ENCODE peak calls at places on chromosomes 1 and 21, in seven cellular contexts. O is psoas muscle, L is HFFc6, S is thoracic aorta, P is progenitor cell of endocrine pancreas, E is GM12865, V is fibroblast of mammary gland. H is an unnamed sample.
A peak's percentile ranks its signal among the peaks of the same experiment; 100 is the strongest.

GRCh38 chr1:7953850-7954609 is 7.5 kb upstream of the PARK7 start:
- DNase-seq in O (peak; percentile 97), L (no peak), S (peak; percentile 80), P (no peak), E (peak; percentile 98), V (peak; percentile 78), H (no peak)

GRCh38 chr1:181577475-181577874 is 94.2 kb downstream of the CACNA1E start:
- DNase-seq in O (no peak), L (no peak), S (no peak), P (no peak), E (no peak), V (no peak), H (no peak)

GRCh38 chr1:81029266-81029665 is 771.5 kb upstream of the ADGRL2 start:
- DNase-seq in O (no peak), L (no peak), S (no peak), P (no peak), E (no peak), V (peak; percentile 16), H (no peak)

GRCh38 chr1:159009704-159010361 is at the start of gene IFI16:
- DNase-seq in O (no peak), L (peak; percentile 97), S (peak; percentile 55), P (no peak), E (peak; percentile 91), V (peak; percentile 98), H (no peak)

GRCh38 chr1:99266731-99267130 is 2.4 kb downstream of the PLPPR4 start:
- DNase-seq in O (no peak), L (peak; percentile 84), S (no peak), P (no peak), E (no peak), V (peak; percentile 71), H (no peak)

GRCh38 chr1:212858461-212859265 is 588 bp downstream of the FLVCR1 start:
- DNase-seq in O (no peak), L (peak; percentile 20), S (no peak), P (peak; percentile 30), E (peak; percentile 45), V (peak; percentile 30), H (no peak)

GRCh38 chr1:45913183-45913924 is 109.9 kb downstream of the MAST2 start:
- DNase-seq in O (peak; percentile 57), L (peak; percentile 97), S (peak; percentile 59), P (no peak), E (no peak), V (peak; percentile 98), H (no peak)

GRCh38 chr21:38839683-38840286 is 34.1 kb downstream of the ETS2 start:
- DNase-seq in O (no peak), L (peak; percentile 92), S (no peak), P (no peak), E (no peak), V (peak; percentile 97), H (peak; percentile 70)

GRCh38 chr1:4083171-4084052 is 183.3 kb upstream of the C1orf174 start:
- DNase-seq in O (no peak), L (no peak), S (no peak), P (no peak), E (no peak), V (no peak), H (no peak)

GRCh38 chr1:52264530-52265115 is 101.4 kb downstream of the CC2D1B start:
- DNase-seq in O (no peak), L (no peak), S (no peak), P (no peak), E (no peak), V (peak; percentile 18), H (no peak)

GRCh38 chr1:27785763-27786162 is 12.7 kb downstream of the STX12 start:
- DNase-seq in O (no peak), L (peak; percentile 44), S (no peak), P (no peak), E (no peak), V (no peak), H (no peak)

GRCh38 chr21:38447611-38448010 is 50.7 kb downstream of the ERG start:
- DNase-seq in O (no peak), L (no peak), S (no peak), P (no peak), E (no peak), V (no peak), H (no peak)

GRCh38 chr1:172109357-172109756 is 268.1 kb downstream of the DNM3 start:
- DNase-seq in O (no peak), L (no peak), S (no peak), P (no peak), E (no peak), V (peak; percentile 64), H (no peak)

GRCh38 chr1:51690285-51690961 is 73.5 kb downstream of the OSBPL9 start:
- DNase-seq in O (no peak), L (peak; percentile 13), S (no peak), P (no peak), E (no peak), V (peak; percentile 96), H (no peak)

GRCh38 chr1:10322821-10323220 is 76.0 kb upstream of the PGD start:
- DNase-seq in O (no peak), L (no peak), S (no peak), P (no peak), E (no peak), V (no peak), H (no peak)
- TF ChIP-seq CTCF in O (no peak), L (no peak), S (no peak), P (no peak), E (no peak), V (no peak), H (no peak)

GRCh38 chr1:29197590-29197924 is 15.9 kb upstream of the SRSF4 start:
- DNase-seq in O (no peak), L (peak; percentile 45), S (no peak), P (no peak), E (peak; percentile 58), V (peak; percentile 53), H (no peak)
- TF ChIP-seq CTCF in O (peak; percentile 9), L (peak; percentile 71), S (no peak), P (peak; percentile 57), E (peak; percentile 33), V (peak; percentile 37), H (peak; percentile 47)

GRCh38 chr1:11365744-11366387 is 92.9 kb downstream of the UBIAD1 start:
- DNase-seq in O (no peak), L (no peak), S (no peak), P (no peak), E (no peak), V (no peak), H (no peak)

GRCh38 chr1:11358991-11359390 is 86.0 kb downstream of the UBIAD1 start:
- DNase-seq in O (no peak), L (no peak), S (no peak), P (no peak), E (no peak), V (no peak), H (no peak)

DNA sequence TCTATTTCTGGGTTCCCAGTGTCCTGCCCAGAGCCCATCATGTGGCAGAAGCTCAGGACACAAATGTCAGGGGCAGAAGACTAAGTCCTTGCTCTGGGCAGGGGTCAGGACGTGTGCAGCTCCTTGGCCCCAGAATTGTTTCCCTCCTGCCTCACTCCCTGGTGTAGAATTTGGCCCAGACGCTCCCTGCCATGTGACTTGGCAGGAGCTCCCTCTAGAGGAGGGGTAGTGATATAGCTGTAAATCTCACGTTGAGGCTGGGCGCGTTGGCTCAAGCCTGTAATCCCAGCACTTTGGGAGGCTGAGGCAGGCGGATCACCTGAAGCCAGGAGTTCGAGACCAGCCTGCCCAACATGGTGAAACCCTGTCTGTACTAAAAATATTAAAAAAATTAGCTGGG is 91.2 kb downstream of the UBIAD1 start:
- DNase-seq in O (no peak), L (no peak), S (no peak), P (no peak), E (peak; percentile 18), V (no peak), H (no peak)
- TF ChIP-seq CTCF in O (peak; percentile 63), L (peak; percentile 48), S (no peak), P (peak; percentile 11), E (peak; percentile 33), V (peak; percentile 23), H (no peak)

GRCh38 chr1:15835741-15836510 is 11.6 kb upstream of the SPEN start:
- DNase-seq in O (peak; percentile 100), L (peak; percentile 98), S (peak; percentile 98), P (peak; percentile 96), E (peak; percentile 100), V (peak; percentile 99), H (peak; percentile 100)

GRCh38 chr1:15835205-15835740 is 12.2 kb upstream of the SPEN start:
- DNase-seq in O (no peak), L (no peak), S (no peak), P (no peak), E (no peak), V (no peak), H (no peak)

GRCh38 chr1:15833842-15834405 is 13.6 kb upstream of the SPEN start:
- DNase-seq in O (no peak), L (no peak), S (no peak), P (no peak), E (no peak), V (no peak), H (no peak)

GRCh38 chr1:15834406-15835204 is 12.9 kb upstream of the SPEN start:
- DNase-seq in O (peak; percentile 88), L (peak; percentile 81), S (peak; percentile 34), P (peak; percentile 81), E (peak; percentile 96), V (peak; percentile 92), H (peak; percentile 94)

DNA sequence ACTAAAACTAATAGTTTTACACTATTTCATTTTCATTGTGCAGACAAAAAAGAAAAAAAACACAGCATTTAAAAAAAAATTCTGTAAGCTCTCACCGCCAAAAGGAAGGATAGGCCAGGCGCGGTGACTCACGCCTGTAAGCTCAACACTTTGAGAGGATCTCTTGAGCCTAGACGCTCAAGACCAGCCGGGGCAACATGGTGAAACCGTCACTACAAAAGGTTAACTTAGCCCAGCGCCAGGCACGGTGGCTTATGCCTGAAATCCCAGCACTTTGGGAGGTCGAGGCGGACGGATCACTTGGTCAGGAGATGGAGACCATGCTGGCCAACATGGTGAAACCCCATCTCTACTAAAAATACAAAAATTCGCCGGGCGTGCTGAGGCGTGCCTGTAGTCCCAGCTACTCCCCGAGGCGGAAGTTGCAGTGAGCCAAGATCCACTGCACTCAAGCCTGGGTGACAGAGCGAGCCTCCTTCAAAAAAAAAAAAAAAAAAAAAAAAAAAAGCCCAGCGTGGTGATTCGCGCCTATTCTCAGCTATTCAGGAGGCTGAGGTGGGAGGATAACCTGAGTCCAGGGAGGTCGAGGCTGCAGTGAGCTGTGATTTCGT is 14.3 kb upstream of the SPEN start:
- DNase-seq in O (peak; percentile 65), L (peak; percentile 15), S (no peak), P (no peak), E (peak; percentile 20), V (peak; percentile 79), H (no peak)
- TF ChIP-seq CTCF in O (no peak), L (no peak), S (no peak), P (no peak), E (no peak), V (no peak), H (no peak)